ENCODE peak calls at places on chromosomes 4 and X, in ten cellular contexts. One of them, this sample, is unnamed.

GRCh38 chr4:157165935-157166334 is 54.6 kb upstream of the GRIA2 start:
- DNase-seq in upper lobe of right lung: no peak
- DNase-seq in endothelial cell of umbilical vein: no peak
- DNase-seq in tibial nerve: no peak
- DNase-seq in uterus: no peak
- DNase-seq in adrenal gland: no peak
- DNase-seq in IMR-90: no peak
- DNase-seq in PC-3: no peak
- DNase-seq in mucosa of descending colon: no peak
- DNase-seq in pancreas: no peak
- DNase-seq in this sample: no peak

GRCh38 chrX:48996969-48997368 is 5.1 kb downstream of the GRIPAP1 start:
- DNase-seq in pancreas: no peak
- DNase-seq in uterus: no peak
- DNase-seq in tibial nerve: no peak
- DNase-seq in upper lobe of right lung: no peak
- DNase-seq in PC-3: no peak
- DNase-seq in endothelial cell of umbilical vein: peak; percentile 1
- DNase-seq in adrenal gland: no peak
- DNase-seq in IMR-90: no peak
- DNase-seq in mucosa of descending colon: peak; percentile 4
- DNase-seq in this sample: no peak

GRCh38 chr4:20338841-20339240 is 87.1 kb downstream of the SLIT2 start:
- DNase-seq in upper lobe of right lung: no peak
- DNase-seq in IMR-90: peak; percentile 21
- DNase-seq in PC-3: no peak
- DNase-seq in tibial nerve: no peak
- DNase-seq in pancreas: no peak
- DNase-seq in adrenal gland: no peak
- DNase-seq in uterus: no peak
- DNase-seq in mucosa of descending colon: no peak
- DNase-seq in endothelial cell of umbilical vein: no peak
- DNase-seq in this sample: no peak

GRCh38 chr4:186074189-186074588 is 5.2 kb downstream of the TLR3 start:
- DNase-seq in adrenal gland: peak; percentile 58
- DNase-seq in uterus: no peak
- DNase-seq in pancreas: no peak
- DNase-seq in tibial nerve: no peak
- DNase-seq in mucosa of descending colon: no peak
- DNase-seq in PC-3: no peak
- DNase-seq in endothelial cell of umbilical vein: no peak
- DNase-seq in upper lobe of right lung: peak; percentile 86
- DNase-seq in IMR-90: no peak
- DNase-seq in this sample: no peak

GRCh38 chr4:146582864-146583263 is 55.8 kb upstream of the POU4F2 start:
- DNase-seq in IMR-90: no peak
- DNase-seq in uterus: no peak
- DNase-seq in mucosa of descending colon: no peak
- DNase-seq in endothelial cell of umbilical vein: no peak
- DNase-seq in adrenal gland: no peak
- DNase-seq in pancreas: no peak
- DNase-seq in tibial nerve: no peak
- DNase-seq in PC-3: peak; percentile 17
- DNase-seq in upper lobe of right lung: no peak
- DNase-seq in this sample: no peak

GRCh38 chr4:53507671-53508286 is 83.5 kb downstream of the LNX1 start:
- DNase-seq in adrenal gland: peak; percentile 59
- DNase-seq in tibial nerve: peak; percentile 49
- DNase-seq in uterus: no peak
- DNase-seq in pancreas: no peak
- DNase-seq in endothelial cell of umbilical vein: peak; percentile 77
- DNase-seq in PC-3: no peak
- DNase-seq in IMR-90: peak; percentile 48
- DNase-seq in upper lobe of right lung: no peak
- DNase-seq in mucosa of descending colon: peak; percentile 59
- DNase-seq in this sample: peak; percentile 74

GRCh38 chr4:15882675-15883086 is 55.9 kb downstream of the FGFBP1 start:
- DNase-seq in adrenal gland: peak; percentile 75
- DNase-seq in pancreas: peak; percentile 24
- DNase-seq in tibial nerve: no peak
- DNase-seq in upper lobe of right lung: no peak
- DNase-seq in PC-3: peak; percentile 82
- DNase-seq in endothelial cell of umbilical vein: peak; percentile 72
- DNase-seq in uterus: peak; percentile 28
- DNase-seq in mucosa of descending colon: no peak
- DNase-seq in IMR-90: peak; percentile 82
- DNase-seq in this sample: peak; percentile 57

GRCh38 chr4:8079031-8079885 is 79.4 kb downstream of the ABLIM2 start:
- DNase-seq in adrenal gland: peak; percentile 77
- DNase-seq in uterus: no peak
- DNase-seq in mucosa of descending colon: no peak
- DNase-seq in pancreas: no peak
- DNase-seq in IMR-90: no peak
- DNase-seq in endothelial cell of umbilical vein: peak; percentile 18
- DNase-seq in PC-3: no peak
- DNase-seq in upper lobe of right lung: no peak
- DNase-seq in tibial nerve: no peak
- DNase-seq in this sample: peak; percentile 16

GRCh38 chr4:169042608-169043007 is 32.6 kb upstream of the CBR4 start:
- DNase-seq in upper lobe of right lung: no peak
- DNase-seq in tibial nerve: no peak
- DNase-seq in PC-3: no peak
- DNase-seq in mucosa of descending colon: no peak
- DNase-seq in uterus: no peak
- DNase-seq in adrenal gland: no peak
- DNase-seq in pancreas: no peak
- DNase-seq in IMR-90: no peak
- DNase-seq in endothelial cell of umbilical vein: no peak
- DNase-seq in this sample: no peak

GRCh38 chr4:82421796-82422560 is 8.3 kb downstream of the HNRNPDL start:
- DNase-seq in IMR-90: no peak
- DNase-seq in mucosa of descending colon: no peak
- DNase-seq in upper lobe of right lung: no peak
- DNase-seq in pancreas: no peak
- DNase-seq in uterus: no peak
- DNase-seq in adrenal gland: no peak
- DNase-seq in tibial nerve: no peak
- DNase-seq in endothelial cell of umbilical vein: no peak
- DNase-seq in PC-3: no peak
- DNase-seq in this sample: no peak

GRCh38 chr4:124177647-124178425 is 534.7 kb downstream of the ANKRD50 start:
- DNase-seq in tibial nerve: no peak
- DNase-seq in mucosa of descending colon: no peak
- DNase-seq in uterus: no peak
- DNase-seq in endothelial cell of umbilical vein: peak; percentile 83
- DNase-seq in pancreas: no peak
- DNase-seq in IMR-90: peak; percentile 91
- DNase-seq in upper lobe of right lung: no peak
- DNase-seq in adrenal gland: no peak
- DNase-seq in PC-3: peak; percentile 80
- DNase-seq in this sample: no peak

GRCh38 chr4:38605181-38605764 is 58.7 kb upstream of the KLF3 start:
- DNase-seq in upper lobe of right lung: no peak
- DNase-seq in endothelial cell of umbilical vein: no peak
- DNase-seq in adrenal gland: no peak
- DNase-seq in PC-3: no peak
- DNase-seq in pancreas: no peak
- DNase-seq in mucosa of descending colon: no peak
- DNase-seq in uterus: no peak
- DNase-seq in tibial nerve: no peak
- DNase-seq in IMR-90: no peak
- DNase-seq in this sample: no peak

GRCh38 chrX:1274786-1275185 is 6.2 kb downstream of the CSF2RA start:
- DNase-seq in endothelial cell of umbilical vein: no peak
- DNase-seq in IMR-90: no peak
- DNase-seq in mucosa of descending colon: peak; percentile 16
- DNase-seq in adrenal gland: no peak
- DNase-seq in uterus: no peak
- DNase-seq in upper lobe of right lung: no peak
- DNase-seq in PC-3: no peak
- DNase-seq in tibial nerve: no peak
- DNase-seq in pancreas: no peak
- DNase-seq in this sample: no peak

GRCh38 chr4:6119507-6120020 is 80.8 kb downstream of the JAKMIP1 start:
- DNase-seq in PC-3: peak; percentile 49
- DNase-seq in mucosa of descending colon: no peak
- DNase-seq in adrenal gland: no peak
- DNase-seq in IMR-90: no peak
- DNase-seq in pancreas: no peak
- DNase-seq in uterus: no peak
- DNase-seq in upper lobe of right lung: no peak
- DNase-seq in endothelial cell of umbilical vein: no peak
- DNase-seq in tibial nerve: no peak
- DNase-seq in this sample: no peak

GRCh38 chr4:147678796-147679549 is 5.0 kb downstream of the PRMT9 start:
- DNase-seq in upper lobe of right lung: no peak
- DNase-seq in PC-3: peak; percentile 7
- DNase-seq in endothelial cell of umbilical vein: no peak
- DNase-seq in IMR-90: peak; percentile 41
- DNase-seq in tibial nerve: no peak
- DNase-seq in pancreas: no peak
- DNase-seq in uterus: no peak
- DNase-seq in mucosa of descending colon: no peak
- DNase-seq in adrenal gland: no peak
- DNase-seq in this sample: no peak
- TF ChIP-seq CTCF in upper lobe of right lung: no peak
- TF ChIP-seq CTCF in PC-3: peak; percentile 32
- TF ChIP-seq CTCF in endothelial cell of umbilical vein: no peak
- TF ChIP-seq CTCF in IMR-90: no peak
- TF ChIP-seq CTCF in tibial nerve: no peak
- TF ChIP-seq CTCF in pancreas: no peak
- TF ChIP-seq CTCF in uterus: no peak
- TF ChIP-seq CTCF in mucosa of descending colon: no peak
- TF ChIP-seq CTCF in adrenal gland: no peak
- TF ChIP-seq CTCF in this sample: no peak

GRCh38 chr4:145533011-145533410 is 51.4 kb downstream of the SMAD1 start:
- DNase-seq in endothelial cell of umbilical vein: no peak
- DNase-seq in PC-3: peak; percentile 5
- DNase-seq in uterus: no peak
- DNase-seq in pancreas: no peak
- DNase-seq in IMR-90: no peak
- DNase-seq in mucosa of descending colon: no peak
- DNase-seq in adrenal gland: no peak
- DNase-seq in upper lobe of right lung: no peak
- DNase-seq in tibial nerve: no peak
- DNase-seq in this sample: no peak
- H3K4me1 ChIP-seq in endothelial cell of umbilical vein: peaks cover 16% of the 10 kb centered on the region
- H3K4me1 ChIP-seq in PC-3: peaks cover 24% of the 10 kb centered on the region
- H3K4me1 ChIP-seq in uterus: peaks cover under 1% of the 10 kb centered on the region
- H3K4me1 ChIP-seq in pancreas: no peaks in the 10 kb centered on the region
- H3K4me1 ChIP-seq in IMR-90: peaks cover 2% of the 10 kb centered on the region
- H3K4me1 ChIP-seq in mucosa of descending colon: no peaks in the 10 kb centered on the region
- H3K4me1 ChIP-seq in adrenal gland: no peaks in the 10 kb centered on the region
- H3K4me1 ChIP-seq in upper lobe of right lung: no peaks in the 10 kb centered on the region
- H3K4me1 ChIP-seq in tibial nerve: no peaks in the 10 kb centered on the region
- H3K4me1 ChIP-seq in this sample: peaks cover 45% of the 10 kb centered on the region

DNA sequence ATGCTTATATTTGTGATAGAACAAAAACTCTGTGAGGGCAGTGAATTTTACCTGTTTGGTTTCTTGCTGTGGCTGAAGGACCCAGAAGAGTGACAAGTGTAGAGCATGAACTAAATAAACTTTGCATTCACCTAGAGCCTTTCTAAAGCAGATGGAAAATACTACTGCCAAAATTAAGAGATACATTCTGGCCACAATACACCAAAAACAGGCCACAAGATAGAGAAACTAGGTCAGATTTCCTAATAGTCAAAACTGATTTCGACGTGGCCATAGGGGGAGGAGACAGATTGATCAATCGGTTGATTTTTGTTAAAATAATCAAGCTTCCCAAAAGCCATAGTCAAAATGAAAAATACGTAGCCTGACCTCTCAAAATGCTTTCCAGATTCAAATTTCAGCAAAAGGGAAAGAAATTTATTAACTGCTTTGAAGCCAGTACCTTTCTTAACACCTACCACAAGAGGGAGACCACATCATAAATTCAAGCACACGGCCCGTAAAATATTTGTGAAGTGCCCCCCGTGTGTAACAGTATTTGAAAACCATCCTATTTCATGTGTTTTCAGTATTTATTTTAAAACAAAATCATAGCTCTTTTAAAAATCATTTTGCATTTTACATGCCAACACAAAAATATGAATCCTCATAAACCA is 132.4 kb downstream of the CORIN start:
- DNase-seq in upper lobe of right lung: no peak
- DNase-seq in endothelial cell of umbilical vein: no peak
- DNase-seq in pancreas: no peak
- DNase-seq in tibial nerve: no peak
- DNase-seq in mucosa of descending colon: no peak
- DNase-seq in IMR-90: peak; percentile 55
- DNase-seq in PC-3: peak; percentile 35
- DNase-seq in uterus: no peak
- DNase-seq in adrenal gland: no peak
- DNase-seq in this sample: no peak
- TF ChIP-seq CTCF in upper lobe of right lung: peak; percentile 41
- TF ChIP-seq CTCF in endothelial cell of umbilical vein: no peak
- TF ChIP-seq CTCF in pancreas: no peak
- TF ChIP-seq CTCF in tibial nerve: no peak
- TF ChIP-seq CTCF in mucosa of descending colon: no peak
- TF ChIP-seq CTCF in IMR-90: peak; percentile 52
- TF ChIP-seq CTCF in PC-3: peak; percentile 55
- TF ChIP-seq CTCF in uterus: no peak
- TF ChIP-seq CTCF in adrenal gland: no peak
- TF ChIP-seq CTCF in this sample: peak; percentile 17

GRCh38 chr4:76758996-76759395 is 138.9 kb downstream of the SOWAHB start:
- DNase-seq in tibial nerve: no peak
- DNase-seq in uterus: no peak
- DNase-seq in endothelial cell of umbilical vein: no peak
- DNase-seq in PC-3: no peak
- DNase-seq in IMR-90: no peak
- DNase-seq in upper lobe of right lung: no peak
- DNase-seq in adrenal gland: no peak
- DNase-seq in pancreas: no peak
- DNase-seq in mucosa of descending colon: no peak
- DNase-seq in this sample: no peak

GRCh38 chr4:76762136-76763130 is 135.5 kb downstream of the SOWAHB start:
- DNase-seq in tibial nerve: no peak
- DNase-seq in upper lobe of right lung: no peak
- DNase-seq in adrenal gland: no peak
- DNase-seq in mucosa of descending colon: no peak
- DNase-seq in PC-3: no peak
- DNase-seq in IMR-90: no peak
- DNase-seq in endothelial cell of umbilical vein: no peak
- DNase-seq in pancreas: no peak
- DNase-seq in uterus: no peak
- DNase-seq in this sample: no peak

GRCh38 chr4:76758290-76758882 is 139.6 kb downstream of the SOWAHB start:
- DNase-seq in pancreas: no peak
- DNase-seq in PC-3: peak; percentile 70
- DNase-seq in endothelial cell of umbilical vein: peak; percentile 78
- DNase-seq in mucosa of descending colon: no peak
- DNase-seq in adrenal gland: peak; percentile 77
- DNase-seq in tibial nerve: no peak
- DNase-seq in IMR-90: peak; percentile 81
- DNase-seq in upper lobe of right lung: no peak
- DNase-seq in uterus: no peak
- DNase-seq in this sample: no peak

GRCh38 chr4:76757418-76757910 is 140.5 kb downstream of the SOWAHB start:
- DNase-seq in uterus: no peak
- DNase-seq in adrenal gland: no peak
- DNase-seq in PC-3: no peak
- DNase-seq in mucosa of descending colon: no peak
- DNase-seq in IMR-90: no peak
- DNase-seq in tibial nerve: no peak
- DNase-seq in upper lobe of right lung: no peak
- DNase-seq in pancreas: no peak
- DNase-seq in endothelial cell of umbilical vein: no peak
- DNase-seq in this sample: no peak

GRCh38 chr4:76760214-76760613 is 137.7 kb downstream of the SOWAHB start:
- DNase-seq in mucosa of descending colon: no peak
- DNase-seq in adrenal gland: no peak
- DNase-seq in endothelial cell of umbilical vein: no peak
- DNase-seq in PC-3: no peak
- DNase-seq in IMR-90: no peak
- DNase-seq in pancreas: no peak
- DNase-seq in upper lobe of right lung: no peak
- DNase-seq in tibial nerve: no peak
- DNase-seq in uterus: no peak
- DNase-seq in this sample: no peak
- H3K4me1 ChIP-seq in mucosa of descending colon: no peaks in the 10 kb centered on the region
- H3K4me1 ChIP-seq in adrenal gland: no peaks in the 10 kb centered on the region
- H3K4me1 ChIP-seq in endothelial cell of umbilical vein: peaks cover 4% of the 10 kb centered on the region
- H3K4me1 ChIP-seq in PC-3: no peaks in the 10 kb centered on the region
- H3K4me1 ChIP-seq in IMR-90: peaks cover 32% of the 10 kb centered on the region
- H3K4me1 ChIP-seq in pancreas: no peaks in the 10 kb centered on the region
- H3K4me1 ChIP-seq in upper lobe of right lung: peaks cover 9% of the 10 kb centered on the region
- H3K4me1 ChIP-seq in tibial nerve: peaks cover 5% of the 10 kb centered on the region
- H3K4me1 ChIP-seq in uterus: no peaks in the 10 kb centered on the region
- H3K4me1 ChIP-seq in this sample: no peaks in the 10 kb centered on the region